ENCODE peak calls at places on chromosome 17, in five cellular contexts. K is T-helper 1 cell, N is iPS-NIHi11, M is A172, B is endothelial cell. Q is an unnamed sample.

GRCh38 chr17:75601057-75601987 is 13.7 kb downstream of the MYO15B start:
- DNase-seq in K (peak; percentile 44), N (peak; percentile 90), M (peak; percentile 35), B (peak; percentile 70), Q (peak; percentile 24)

GRCh38 chr17:49338883-49339282 is 23.2 kb downstream of the ZNF652 start:
- DNase-seq in K (no peak), N (no peak), M (no peak), B (no peak), Q (no peak)

GRCh38 chr17:82461827-82462524 is 3.4 kb downstream of the NARF start:
- DNase-seq in K (no peak), N (no peak), M (no peak), B (no peak), Q (peak; percentile 18)

GRCh38 chr17:35745749-35746320 is 7.2 kb downstream of the GAS2L2 start:
- DNase-seq in K (no peak), N (no peak), M (no peak), B (no peak), Q (no peak)

GRCh38 chr17:63475491-63476412 is 1.1 kb upstream of the ACE start:
- DNase-seq in K (no peak), N (no peak), M (no peak), B (no peak), Q (no peak)

GRCh38 chr17:67746704-67747571 is 29.2 kb downstream of the NOL11 start:
- DNase-seq in K (no peak), N (no peak), M (no peak), B (no peak), Q (no peak)

GRCh38 chr17:38464723-38465419 is 36.6 kb downstream of the ARHGAP23 start:
- DNase-seq in K (no peak), N (peak; percentile 72), M (peak; percentile 97), B (no peak), Q (peak; percentile 99)

GRCh38 chr17:70552230-70552981 is 383.1 kb downstream of the KCNJ2 start:
- DNase-seq in K (peak; percentile 8), N (peak; percentile 70), M (peak; percentile 37), B (no peak), Q (no peak)

GRCh38 chr17:57480438-57481196 is 224.3 kb downstream of the MSI2 start:
- DNase-seq in K (no peak), N (no peak), M (peak; percentile 94), B (no peak), Q (peak; percentile 83)

GRCh38 chr17:2975469-2975958 is 87.9 kb downstream of the OR1D5 start:
- DNase-seq in K (no peak), N (no peak), M (no peak), B (peak; percentile 39), Q (no peak)

Q was measured in NCI-H226.